ENCODE peak calls at places on chromosomes 1 and 21, in eight cellular contexts. U is tibial nerve; G is NCI-H460; E is M059J; P is stimulated activated CD4-positive, alpha-beta T cell treated with anti-CD3 and anti-CD28 coated beads, Interleukin-2, amount 100 ng/mL, for 48 hours; D is GM04504; B is left ventricle myocardium inferior; I is DMS 273 treated with DMSO at 0.1 percent for 48 hours. Q is an unnamed sample.

GRCh38 chr1:119742193-119742592 is 26.5 kb downstream of the HMGCS2 start:
- DNase-seq in U (no peak), G (no peak), E (peak; percentile 13), P (no peak), D (peak; percentile 2), B (peak; percentile 45), I (no peak), Q (peak; percentile 74)

GRCh38 chr1:42679364-42679983 is 2.7 kb upstream of the YBX1 start:
- DNase-seq in U (no peak), G (no peak), E (no peak), P (no peak), D (peak; percentile 51), B (no peak), I (no peak), Q (no peak)

GRCh38 chr1:210624722-210625121 is 296.0 kb downstream of the HHAT start:
- DNase-seq in U (peak; percentile 63), G (no peak), E (no peak), P (no peak), D (no peak), B (peak; percentile 37), I (no peak), Q (no peak)

GRCh38 chr1:153587314-153587713 is 21.7 kb upstream of the S100A2 start:
- DNase-seq in U (no peak), G (no peak), E (peak; percentile 84), P (no peak), D (no peak), B (no peak), I (no peak), Q (no peak)

GRCh38 chr21:36788116-36788515 is 89.2 kb downstream of the SIM2 start:
- DNase-seq in U (no peak), G (peak; percentile 41), E (peak; percentile 66), P (no peak), D (no peak), B (no peak), I (no peak), Q (no peak)

GRCh38 chr1:224392411-224393249 is 36.0 kb downstream of the CNIH4 start:
- DNase-seq in U (no peak), G (no peak), E (no peak), P (no peak), D (no peak), B (no peak), I (no peak), Q (peak; percentile 6)

GRCh38 chr1:23111600-23112535 is 56.8 kb downstream of the LUZP1 start:
- DNase-seq in U (no peak), G (no peak), E (no peak), P (no peak), D (no peak), B (no peak), I (no peak), Q (no peak)

GRCh38 chr1:172823534-172823933 is 164.6 kb downstream of the FASLG start:
- DNase-seq in U (no peak), G (no peak), E (peak; percentile 68), P (no peak), D (peak; percentile 31), B (no peak), I (no peak), Q (no peak)

GRCh38 chr1:217164403-217164802 is 441.2 kb upstream of the ESRRG start:
- DNase-seq in U (no peak), G (no peak), E (no peak), P (no peak), D (no peak), B (no peak), I (no peak), Q (no peak)

GRCh38 chr1:174337000-174337681 is 110.6 kb upstream of the GPR52 start:
- DNase-seq in U (no peak), G (no peak), E (no peak), P (no peak), D (no peak), B (no peak), I (no peak), Q (no peak)

GRCh38 chr1:225809842-225810578 is at the start of gene EPHX1:
- DNase-seq in U (peak; percentile 84), G (peak; percentile 90), E (peak; percentile 89), P (peak; percentile 66), D (peak; percentile 76), B (peak; percentile 94), I (peak; percentile 64), Q (peak; percentile 97)

GRCh38 chr1:103459385-103459784 is 66.1 kb upstream of the RNPC3 start:
- DNase-seq in U (peak; percentile 8), G (no peak), E (no peak), P (no peak), D (no peak), B (no peak), I (no peak), Q (no peak)

GRCh38 chr1:82614090-82614489 is 813.4 kb downstream of the ADGRL2 start:
- DNase-seq in U (no peak), G (no peak), E (no peak), P (no peak), D (no peak), B (no peak), I (no peak), Q (no peak)

GRCh38 chr21:42437786-42438185 is 34.1 kb downstream of the UBASH3A start:
- DNase-seq in U (no peak), G (no peak), E (peak; percentile 24), P (no peak), D (no peak), B (no peak), I (no peak), Q (no peak)

GRCh38 chr1:179080866-179081695 is 789 bp upstream of the TOR3A start:
- DNase-seq in U (no peak), G (no peak), E (peak; percentile 25), P (peak; percentile 15), D (no peak), B (no peak), I (no peak), Q (no peak)

Q was measured in AG08396.